ENCODE peak calls at places on chromosomes 6 and 20, in seven cellular contexts. Z is T-cell, T is activated gamma-delta T cell, E is amniotic stem cell, A is ascending aorta, M is caudate nucleus, O is amygdala. W is an unnamed sample.

GRCh38 chr6:3277251-3277650 is 18.5 kb downstream of the PSMG4 start:
- DNase-seq in E (no peak), Z (no peak), T (no peak), O (no peak), A (no peak), M (no peak), W (no peak)

GRCh38 chr20:20364747-20365558 is 3.0 kb upstream of the INSM1 start:
- DNase-seq in A (no peak), T (no peak), E (no peak), Z (no peak), M (no peak), O (no peak), W (no peak)

GRCh38 chr6:75204959-75205775 is 686 bp downstream of the COL12A1 start:
- DNase-seq in T (no peak), E (peak; percentile 61), M (no peak), O (no peak), A (peak; percentile 84), Z (no peak), W (no peak)

GRCh38 chr6:84280030-84280429 is 52.6 kb upstream of the CEP162 start:
- DNase-seq in M (no peak), T (no peak), E (no peak), Z (no peak), O (no peak), A (no peak), W (no peak)

GRCh38 chr6:75907444-75907843 is 158.4 kb downstream of the MYO6 start:
- DNase-seq in Z (no peak), O (no peak), A (no peak), T (no peak), E (no peak), M (no peak), W (no peak)

GRCh38 chr6:169972736-169973135 is 221.3 kb downstream of the ERMARD start:
- DNase-seq in A (no peak), M (no peak), Z (no peak), T (no peak), E (no peak), O (no peak), W (no peak)

GRCh38 chr6:111011360-111012142 is 29.7 kb downstream of the RPF2 start:
- DNase-seq in M (no peak), T (no peak), E (peak; percentile 39), Z (no peak), O (no peak), A (no peak), W (peak; percentile 27)

GRCh38 chr20:62754122-62754990 is 41.9 kb upstream of the MRGBP start:
- DNase-seq in T (no peak), O (no peak), A (no peak), E (no peak), Z (no peak), M (no peak), W (no peak)

GRCh38 chr20:50015993-50016770 is 33.4 kb downstream of the SNAI1 start:
- DNase-seq in O (no peak), A (no peak), M (no peak), E (no peak), Z (no peak), T (no peak), W (no peak)

GRCh38 chr6:15283986-15284361 is 38.1 kb downstream of the JARID2 start:
- DNase-seq in M (no peak), A (no peak), T (no peak), Z (no peak), O (no peak), E (no peak), W (no peak)

GRCh38 chr6:88629838-88630462 is 333.5 kb downstream of the RNGTT start:
- DNase-seq in O (no peak), Z (no peak), A (no peak), E (no peak), T (no peak), M (no peak), W (no peak)

GRCh38 chr6:119444642-119445557 is 95.3 kb upstream of the MAN1A1 start:
- DNase-seq in M (no peak), A (no peak), Z (no peak), O (no peak), T (no peak), E (no peak), W (peak; percentile 47)

GRCh38 chr20:11755071-11755881 is 162.4 kb upstream of the BTBD3 start:
- DNase-seq in T (no peak), Z (no peak), A (no peak), M (no peak), E (no peak), O (no peak), W (no peak)

GRCh38 chr6:131199568-131200272 is 64.5 kb downstream of the AKAP7 start:
- DNase-seq in O (no peak), E (peak; percentile 20), Z (peak; percentile 72), A (no peak), M (no peak), T (no peak), W (peak; percentile 56)

GRCh38 chr20:17439897-17440296 is 91.3 kb downstream of the BFSP1 start:
- DNase-seq in E (no peak), Z (no peak), A (no peak), T (no peak), O (no peak), M (no peak), W (no peak)

GRCh38 chr6:42173101-42173500 is at the start of gene GUCA1A:
- DNase-seq in E (no peak), Z (no peak), T (no peak), M (no peak), O (no peak), A (no peak), W (no peak)

GRCh38 chr20:61771805-61772350 is 293.8 kb downstream of the TAF4 start:
- DNase-seq in O (no peak), A (no peak), Z (no peak), E (no peak), M (no peak), T (no peak), W (no peak)

GRCh38 chr6:53794720-53795253 is at the start of gene LRRC1:
- DNase-seq in M (peak; percentile 72), O (peak; percentile 70), A (peak; percentile 96), T (peak; percentile 74), E (peak; percentile 75), Z (peak; percentile 67), W (peak; percentile 90)

GRCh38 chr6:76532647-76533046 is 460.2 kb upstream of the IMPG1 start:
- DNase-seq in Z (no peak), M (no peak), T (no peak), E (no peak), A (no peak), O (no peak), W (no peak)

GRCh38 chr6:73388800-73389512 is 5.7 kb upstream of the DDX43 start:
- DNase-seq in A (peak; percentile 72), E (peak; percentile 55), Z (peak; percentile 35), T (no peak), M (no peak), O (no peak), W (peak; percentile 100)

GRCh38 chr6:25714765-25715164 is 39.8 kb upstream of the SLC17A4 start:
- DNase-seq in A (no peak), E (no peak), O (no peak), M (no peak), Z (no peak), T (no peak), W (no peak)

GRCh38 chr20:46021361-46022359 is 7.4 kb upstream of the SLC12A5 start:
- DNase-seq in M (peak; percentile 4), A (peak; percentile 63), Z (no peak), E (no peak), O (peak; percentile 70), T (peak; percentile 38), W (peak; percentile 56)

GRCh38 chr6:41498968-41499599 is 47.1 kb upstream of the FOXP4 start:
- DNase-seq in A (no peak), Z (no peak), E (no peak), M (no peak), T (no peak), O (no peak), W (no peak)

GRCh38 chr6:122692175-122692598 is 82.0 kb downstream of the PKIB start:
- DNase-seq in O (no peak), Z (no peak), A (no peak), T (no peak), M (no peak), E (no peak), W (no peak)

GRCh38 chr6:158011478-158011920 is 29.8 kb downstream of the SYNJ2 start:
- DNase-seq in E (no peak), O (no peak), M (no peak), T (no peak), Z (no peak), A (no peak), W (no peak)

GRCh38 chr6:14831070-14831469 is 414.8 kb upstream of the JARID2 start:
- DNase-seq in M (no peak), O (no peak), Z (no peak), T (no peak), A (no peak), E (no peak), W (no peak)

GRCh38 chr6:47420394-47421371 is 56.9 kb upstream of the CD2AP start:
- DNase-seq in O (no peak), M (no peak), E (no peak), T (no peak), A (no peak), Z (no peak), W (no peak)